ENCODE peak calls at places on chromosomes 7 and 10, in four cellular contexts. A is astrocyte of the hippocampus, T is GM06990, O is cardiac muscle cell. E is an unnamed sample.

GRCh38 chr10:128158024-128158795 is 32.0 kb upstream of the MKI67 start:
- DNase-seq in A (no peak), T (no peak), O (no peak), E (no peak)

GRCh38 chr10:97321032-97321806 is 2.1 kb downstream of the FRAT1 start:
- DNase-seq in A (no peak), T (no peak), O (no peak), E (no peak)

GRCh38 chr7:18693401-18693800 is 197.9 kb downstream of the HDAC9 start:
- DNase-seq in A (peak), T (no peak), O (peak), E (peak)

GRCh38 chr10:4790045-4790444 is 36.0 kb upstream of the AKR1E2 start:
- DNase-seq in A (no peak), T (no peak), O (no peak), E (no peak)

GRCh38 chr7:144019457-144019856 is 19.3 kb downstream of the OR6B1 start:
- DNase-seq in A (peak), T (no peak), O (peak), E (peak)

GRCh38 chr7:55307123-55307916 is 57.8 kb upstream of the LANCL2 start:
- DNase-seq in A (peak), T (no peak), O (peak), E (no peak)

GRCh38 chr7:31950101-31950755 is 120.0 kb downstream of the PDE1C start:
- DNase-seq in A (no peak), T (peak), O (peak), E (no peak)

GRCh38 chr10:15314482-15315070 is 56.5 kb downstream of the FAM171A1 start:
- DNase-seq in A (no peak), T (no peak), O (no peak), E (no peak)

GRCh38 chr10:22624289-22624738 is 90.1 kb downstream of the PIP4K2A start:
- DNase-seq in A (peak), T (no peak), O (peak), E (peak)

GRCh38 chr10:104580321-104580720 is 60.8 kb upstream of the SORCS3 start:
- DNase-seq in A (no peak), T (no peak), O (peak), E (no peak)

GRCh38 chr10:29703276-29703675 is 68.5 kb upstream of the SVIL start:
- DNase-seq in A (peak), T (no peak), O (no peak), E (no peak)

GRCh38 chr10:74433993-74434392 is 283.0 kb downstream of the ADK start:
- DNase-seq in A (no peak), T (no peak), O (peak), E (no peak)

GRCh38 chr7:30761214-30762156 is 9.6 kb downstream of the INMT start:
- DNase-seq in A (no peak), T (no peak), O (peak), E (no peak)

GRCh38 chr10:84008878-84009277 is 130.4 kb upstream of the GHITM start:
- DNase-seq in A (peak), T (peak), O (peak), E (no peak)

GRCh38 chr7:131302876-131303707 is 24.6 kb upstream of the MKLN1 start:
- DNase-seq in A (peak), T (no peak), O (peak), E (no peak)

GRCh38 chr7:31860925-31861324 is 173.9 kb downstream of the PPP1R17 start:
- DNase-seq in A (no peak), T (no peak), O (no peak), E (no peak)

GRCh38 chr7:134254311-134254710 is 62.4 kb downstream of the SLC35B4 start:
- DNase-seq in A (no peak), T (no peak), O (peak), E (no peak)

GRCh38 chr10:68423522-68423921 is 16.4 kb upstream of the RUFY2 start:
- DNase-seq in A (no peak), T (no peak), O (no peak), E (no peak)

GRCh38 chr7:106345421-106346166 is 60.8 kb upstream of the NAMPT start:
- DNase-seq in A (no peak), T (no peak), O (peak), E (peak)

GRCh38 chr7:97845622-97846203 is 26.5 kb downstream of the ASNS start:
- DNase-seq in A (peak), T (no peak), O (peak), E (no peak)

GRCh38 chr7:33788493-33788892 is 116.8 kb upstream of the BMPER start:
- DNase-seq in A (peak), T (no peak), O (no peak), E (no peak)

GRCh38 chr10:103739039-103739764 is 116.2 kb downstream of the SH3PXD2A start:
- DNase-seq in A (peak), T (no peak), O (peak), E (peak)

GRCh38 chr7:48628950-48629349 is 295.4 kb upstream of the CDC14C start:
- DNase-seq in A (no peak), T (no peak), O (no peak), E (no peak)

GRCh38 chr10:124644771-124645170 is 99.4 kb downstream of the FAM53B start:
- DNase-seq in A (no peak), T (no peak), O (no peak), E (no peak)

GRCh38 chr7:81478664-81479063 is 291.2 kb downstream of the HGF start:
- DNase-seq in A (no peak), T (no peak), O (no peak), E (no peak)

GRCh38 chr10:48968036-48968435 is 28.4 kb upstream of the LRRC18 start:
- DNase-seq in A (no peak), T (no peak), O (no peak), E (no peak)

GRCh38 chr7:20219062-20219445 is 1.9 kb upstream of the MACC1 start:
- DNase-seq in A (no peak), T (no peak), O (no peak), E (no peak)

GRCh38 chr10:124568858-124569622 is 107.4 kb downstream of the LHPP start:
- DNase-seq in A (no peak), T (no peak), O (no peak), E (no peak)

GRCh38 chr7:56105508-56105907 is 768 bp downstream of the CHCHD2 start:
- DNase-seq in A (peak), T (no peak), O (peak), E (peak)

GRCh38 chr10:101174319-101174718 is 43.2 kb downstream of the TLX1 start:
- DNase-seq in A (no peak), T (no peak), O (no peak), E (no peak)

GRCh38 chr7:7675686-7676085 is 35.1 kb downstream of the UMAD1 start:
- DNase-seq in A (no peak), T (no peak), O (no peak), E (no peak)

GRCh38 chr10:89458289-89458688 is 43.9 kb downstream of the IFIT5 start:
- DNase-seq in A (peak), T (no peak), O (peak), E (peak)

GRCh38 chr7:50423860-50424259 is 26.3 kb downstream of the FIGNL1 start:
- DNase-seq in A (no peak), T (no peak), O (no peak), E (no peak)

GRCh38 chr10:70068925-70069324 is 16.3 kb downstream of the MACROH2A2 start:
- DNase-seq in A (no peak), T (no peak), O (no peak), E (no peak)

GRCh38 chr7:102967798-102968197 is 55.0 kb downstream of the LRRC17 start:
- DNase-seq in A (no peak), T (no peak), O (peak), E (peak)

GRCh38 chr7:12210179-12211053 is 678 bp upstream of the TMEM106B start:
- DNase-seq in A (no peak), T (no peak), O (no peak), E (no peak)

GRCh38 chr10:31157125-31157983 is 125.7 kb upstream of the ZNF438 start:
- DNase-seq in A (peak), T (no peak), O (peak), E (peak)

GRCh38 chr7:50552921-50553320 is 12.3 kb downstream of the DDC start:
- DNase-seq in A (peak), T (no peak), O (peak), E (peak)

E was measured in fibroblast of gingiva.